ENCODE peak calls at places on chromosomes 5 and 9, in ten cellular contexts. L is GM13977; F is natural killer cell; P is foreskin fibroblast; D is RWPE1; Z is astrocyte of the spinal cord; Y is psoas muscle; R is activated CD8-positive, alpha-beta T cell treated with anti-CD3 and anti-CD28 coated beads for 36 hours; N is neural progenitor cell; O is MCF 10A. B is an unnamed sample.

GRCh38 chr5:36777105-36777757 is 99.3 kb upstream of the NIPBL start:
- DNase-seq in L (no peak), F (no peak), P (peak), D (peak), Z (peak), Y (no peak), R (no peak), N (peak), O (no peak), B (no peak)

GRCh38 chr9:37936965-37937364 is 33.0 kb upstream of the SLC25A51 start:
- DNase-seq in L (no peak), F (no peak), P (peak), D (peak), Z (peak), Y (no peak), R (no peak), N (peak), O (peak), B (no peak)

GRCh38 chr9:128892223-128892892 is 10.4 kb downstream of the LRRC8A start:
- DNase-seq in L (no peak), F (peak), P (peak), D (peak), Z (peak), Y (peak), R (peak), N (no peak), O (peak), B (peak)

GRCh38 chr5:116409591-116410296 is 164.9 kb downstream of the SEMA6A start:
- DNase-seq in L (no peak), F (no peak), P (no peak), D (no peak), Z (no peak), Y (no peak), R (no peak), N (no peak), O (no peak), B (no peak)

GRCh38 chr5:2800035-2800434 is 48.6 kb upstream of the IRX2 start:
- DNase-seq in L (no peak), F (no peak), P (no peak), D (no peak), Z (no peak), Y (no peak), R (no peak), N (no peak), O (no peak), B (no peak)

GRCh38 chr5:172173771-172174170 is 14.3 kb downstream of the STK10 start:
- DNase-seq in L (no peak), F (peak), P (peak), D (peak), Z (peak), Y (no peak), R (peak), N (no peak), O (peak), B (no peak)

GRCh38 chr5:159181152-159181551 is 28.2 kb downstream of the RNF145 start:
- DNase-seq in L (peak), F (no peak), P (peak), D (no peak), Z (no peak), Y (no peak), R (no peak), N (no peak), O (no peak), B (no peak)

GRCh38 chr9:32579706-32580331 is 6.9 kb upstream of the NDUFB6 start:
- DNase-seq in L (peak), F (peak), P (peak), D (peak), Z (peak), Y (peak), R (peak), N (peak), O (peak), B (peak)

GRCh38 chr5:133401731-133402347 is 210.5 kb downstream of the FSTL4 start:
- DNase-seq in L (no peak), F (no peak), P (no peak), D (no peak), Z (no peak), Y (no peak), R (no peak), N (no peak), O (no peak), B (no peak)

GRCh38 chr9:103755986-103756385 is 338.1 kb upstream of the SMC2 start:
- DNase-seq in L (no peak), F (no peak), P (no peak), D (no peak), Z (no peak), Y (no peak), R (no peak), N (no peak), O (peak), B (no peak)

GRCh38 chr9:107760469-107761242 is 271.1 kb upstream of the KLF4 start:
- DNase-seq in L (no peak), F (no peak), P (no peak), D (no peak), Z (no peak), Y (peak), R (no peak), N (no peak), O (no peak), B (no peak)

GRCh38 chr5:41869150-41869738 is 981 bp downstream of the OXCT1 start:
- DNase-seq in L (peak), F (no peak), P (peak), D (peak), Z (peak), Y (peak), R (peak), N (peak), O (peak), B (no peak)

GRCh38 chr9:127182901-127183746 is 60.7 kb upstream of the ANGPTL2 start:
- DNase-seq in L (no peak), F (no peak), P (peak), D (no peak), Z (peak), Y (peak), R (no peak), N (no peak), O (no peak), B (no peak)

GRCh38 chr5:93586948-93587918 is 4.2 kb downstream of the NR2F1 start:
- DNase-seq in L (no peak), F (no peak), P (no peak), D (no peak), Z (peak), Y (peak), R (no peak), N (peak), O (no peak), B (no peak)

GRCh38 chr5:68216737-68217231 is 1.2 kb downstream of the PIK3R1 start:
- DNase-seq in L (peak), F (no peak), P (no peak), D (peak), Z (peak), Y (no peak), R (no peak), N (peak), O (peak), B (no peak)

GRCh38 chr5:177387405-177387804 is 3.2 kb downstream of the SLC34A1 start:
- DNase-seq in L (no peak), F (no peak), P (no peak), D (no peak), Z (no peak), Y (no peak), R (no peak), N (no peak), O (no peak), B (no peak)

GRCh38 chr5:177390363-177391300 is 6.4 kb downstream of the SLC34A1 start:
- DNase-seq in L (peak), F (peak), P (peak), D (peak), Z (peak), Y (peak), R (peak), N (peak), O (peak), B (peak)

GRCh38 chr5:177386542-177386941 is 2.3 kb downstream of the SLC34A1 start:
- DNase-seq in L (no peak), F (no peak), P (no peak), D (no peak), Z (no peak), Y (no peak), R (no peak), N (no peak), O (no peak), B (no peak)

GRCh38 chr5:177388521-177389052 is 4.4 kb downstream of the SLC34A1 start:
- DNase-seq in L (no peak), F (no peak), P (no peak), D (peak), Z (no peak), Y (no peak), R (no peak), N (no peak), O (peak), B (no peak)

DNA sequence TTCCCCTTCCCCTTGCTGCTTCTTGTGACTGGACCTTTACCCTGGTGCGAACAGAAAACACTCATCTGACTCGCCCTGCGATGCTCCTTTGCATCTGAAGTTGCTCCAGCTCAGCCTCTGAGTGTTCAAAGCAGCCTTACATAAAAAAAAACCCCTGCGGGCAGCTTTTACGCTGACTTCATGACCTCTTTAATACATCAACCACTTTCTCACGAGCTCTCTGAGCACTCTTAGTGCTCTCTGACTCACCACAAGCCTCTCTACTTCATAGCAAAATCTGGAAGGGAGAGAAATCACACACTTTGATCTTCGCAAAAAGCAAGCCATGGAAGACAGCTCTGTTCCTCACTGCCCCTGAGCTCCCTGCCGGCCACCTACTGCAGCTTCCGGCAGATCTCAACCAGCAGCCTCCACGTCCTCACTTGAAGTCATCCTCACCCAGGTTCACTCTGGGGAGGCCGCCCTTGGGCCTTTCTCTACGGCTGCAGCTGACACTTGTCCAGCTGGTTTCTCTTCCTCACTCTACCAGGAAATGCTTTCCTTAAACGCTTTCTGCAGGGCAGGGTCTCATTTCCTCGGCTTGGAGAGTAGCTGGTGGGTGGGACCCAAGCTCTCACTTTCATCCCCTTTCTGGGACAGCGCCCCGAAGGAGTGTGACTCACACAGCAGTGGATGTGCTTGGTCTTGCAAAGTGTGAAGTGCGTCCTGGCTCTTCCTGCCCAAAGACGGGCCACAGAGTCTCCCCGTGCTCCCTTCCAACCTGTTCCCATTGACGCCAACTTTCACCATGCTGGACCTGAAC is 5.3 kb downstream of the SLC34A1 start:
- DNase-seq in L (peak), F (peak), P (peak), D (peak), Z (peak), Y (no peak), R (peak), N (no peak), O (peak), B (peak)
- TF ChIP-seq CTCF in L (no peak), F (no peak), P (no peak), D (no peak), Z (no peak), Y (no peak), R (no peak), N (no peak), O (no peak), B (no peak)

GRCh38 chr9:115169003-115169402 is 51.0 kb upstream of the TNC start:
- DNase-seq in L (no peak), F (no peak), P (no peak), D (no peak), Z (no peak), Y (no peak), R (no peak), N (no peak), O (no peak), B (no peak)

GRCh38 chr9:115165233-115165632 is 47.3 kb upstream of the TNC start:
- DNase-seq in L (no peak), F (no peak), P (no peak), D (no peak), Z (no peak), Y (no peak), R (no peak), N (no peak), O (no peak), B (no peak)

GRCh38 chr9:115172105-115172504 is 54.1 kb upstream of the TNC start:
- DNase-seq in L (no peak), F (no peak), P (no peak), D (no peak), Z (no peak), Y (no peak), R (no peak), N (no peak), O (no peak), B (no peak)

GRCh38 chr9:115167175-115167574 is 49.2 kb upstream of the TNC start:
- DNase-seq in L (no peak), F (no peak), P (peak), D (peak), Z (peak), Y (no peak), R (no peak), N (no peak), O (peak), B (peak)

GRCh38 chr9:115170674-115171073 is 52.7 kb upstream of the TNC start:
- DNase-seq in L (no peak), F (no peak), P (peak), D (peak), Z (peak), Y (no peak), R (no peak), N (no peak), O (peak), B (peak)
- TF ChIP-seq CTCF in L (no peak), F (no peak), P (no peak), D (no peak), Z (no peak), Y (no peak), R (no peak), N (no peak), O (no peak), B (no peak)

DNA sequence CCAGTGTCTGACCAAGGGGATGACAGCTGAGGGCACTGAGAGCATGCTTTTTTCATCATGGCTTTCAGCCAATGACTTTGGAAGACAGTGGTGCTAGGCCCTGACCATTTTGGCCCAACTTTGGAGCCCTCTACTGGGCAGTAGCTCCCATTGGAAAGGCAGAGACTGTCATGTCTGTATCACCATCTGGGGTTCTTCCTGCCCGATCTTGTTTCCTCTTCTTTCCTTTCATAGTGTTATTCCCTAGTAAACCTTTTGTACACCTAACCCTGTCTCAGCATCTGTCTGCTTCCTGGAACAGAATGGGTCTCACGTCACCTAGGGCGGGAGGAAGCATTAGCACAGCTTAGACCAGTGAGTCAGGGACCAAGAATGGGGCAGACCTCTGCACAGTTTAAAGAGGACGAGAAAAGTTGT is 97.4 kb upstream of the MAST4 start:
- DNase-seq in L (peak), F (no peak), P (no peak), D (peak), Z (no peak), Y (no peak), R (peak), N (peak), O (peak), B (peak)
- TF ChIP-seq CTCF in L (peak), F (no peak), P (no peak), D (no peak), Z (no peak), Y (no peak), R (no peak), N (peak), O (no peak), B (peak)

GRCh38 chr9:135474915-135475314 is 4.7 kb upstream of the PPP1R26 start:
- DNase-seq in L (peak), F (no peak), P (peak), D (peak), Z (no peak), Y (no peak), R (peak), N (peak), O (no peak), B (no peak)
- TF ChIP-seq CTCF in L (peak), F (no peak), P (peak), D (no peak), Z (peak), Y (no peak), R (peak), N (peak), O (peak), B (peak)

GRCh38 chr9:133638711-133639110 is 2.5 kb downstream of the DBH start:
- DNase-seq in L (no peak), F (no peak), P (no peak), D (no peak), Z (no peak), Y (peak), R (no peak), N (no peak), O (no peak), B (no peak)

GRCh38 chr9:133635903-133636531 is at the start of gene DBH:
- DNase-seq in L (no peak), F (no peak), P (no peak), D (no peak), Z (no peak), Y (peak), R (no peak), N (no peak), O (no peak), B (no peak)

GRCh38 chr9:133638076-133638475 is 1.9 kb downstream of the DBH start:
- DNase-seq in L (no peak), F (no peak), P (no peak), D (no peak), Z (no peak), Y (no peak), R (no peak), N (no peak), O (no peak), B (no peak)

GRCh38 chr9:133636902-133637301 is 739 bp downstream of the DBH start:
- DNase-seq in L (no peak), F (no peak), P (no peak), D (no peak), Z (no peak), Y (peak), R (no peak), N (no peak), O (no peak), B (no peak)

DNA sequence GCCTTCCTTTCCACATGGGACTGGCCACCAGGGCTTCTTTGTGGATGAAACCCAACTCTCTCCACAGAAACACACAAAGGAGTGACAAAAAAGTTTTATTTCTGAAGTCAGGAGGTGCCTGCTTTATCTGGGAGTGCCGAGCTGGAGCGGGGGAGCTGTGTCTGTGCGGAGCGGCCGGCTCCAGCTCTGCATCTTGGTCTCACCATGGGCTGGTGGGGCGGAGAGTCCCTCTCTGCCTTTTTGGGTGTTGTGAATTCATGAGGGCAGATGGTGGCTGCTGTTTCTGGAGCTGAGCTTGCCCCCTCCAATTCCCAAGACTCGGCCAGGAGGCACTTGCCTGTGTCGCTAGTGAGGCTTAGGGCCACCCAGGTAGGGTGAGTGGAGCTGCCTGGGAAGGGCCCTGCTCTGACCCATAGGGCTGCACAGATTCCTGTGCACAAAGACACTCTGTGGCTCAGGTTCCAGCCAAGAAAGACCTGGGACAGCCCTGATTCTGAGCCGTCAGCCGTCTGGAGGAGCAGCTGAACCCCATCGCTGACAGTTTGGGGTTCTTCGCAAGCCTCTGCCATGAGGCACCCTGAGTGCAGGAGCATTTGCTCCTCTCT is 1.4 kb downstream of the DBH start:
- DNase-seq in L (no peak), F (no peak), P (no peak), D (no peak), Z (no peak), Y (peak), R (no peak), N (peak), O (no peak), B (no peak)
- TF ChIP-seq CTCF in L (no peak), F (no peak), P (no peak), D (no peak), Z (no peak), Y (no peak), R (no peak), N (no peak), O (no peak), B (no peak)

GRCh38 chr5:139690385-139691274 is 42.5 kb downstream of the CXXC5 start:
- DNase-seq in L (no peak), F (no peak), P (peak), D (no peak), Z (peak), Y (no peak), R (no peak), N (peak), O (no peak), B (no peak)
- TF ChIP-seq CTCF in L (no peak), F (peak), P (no peak), D (peak), Z (no peak), Y (no peak), R (no peak), N (no peak), O (no peak), B (no peak)

DNA sequence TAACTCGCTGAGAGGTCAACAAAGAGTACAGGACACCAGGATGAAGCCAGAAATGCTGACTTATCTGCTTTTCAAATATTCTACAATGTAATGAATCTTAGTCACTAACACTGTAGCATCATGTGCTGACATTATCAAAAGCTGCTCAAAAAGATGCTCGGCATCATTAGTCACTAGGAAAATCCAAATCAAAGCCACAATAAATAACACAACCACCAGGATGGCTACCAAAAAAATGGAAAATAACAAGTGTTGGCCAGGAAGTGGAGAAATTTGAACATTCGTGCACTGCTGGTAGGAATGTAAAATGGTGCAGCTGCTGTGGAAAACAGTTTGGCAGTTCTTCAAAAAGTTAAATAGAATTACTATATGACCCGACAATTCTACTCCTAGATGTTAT is 269.1 kb downstream of the GLIS3 start:
- DNase-seq in L (no peak), F (no peak), P (no peak), D (no peak), Z (peak), Y (no peak), R (no peak), N (no peak), O (no peak), B (no peak)
- TF ChIP-seq CTCF in L (no peak), F (no peak), P (no peak), D (no peak), Z (no peak), Y (no peak), R (no peak), N (no peak), O (no peak), B (no peak)

GRCh38 chr9:136128436-136128835 is 9.8 kb upstream of the TMEM250 start:
- DNase-seq in L (no peak), F (no peak), P (no peak), D (no peak), Z (no peak), Y (no peak), R (no peak), N (no peak), O (no peak), B (no peak)
- TF ChIP-seq CTCF in L (no peak), F (no peak), P (no peak), D (no peak), Z (no peak), Y (no peak), R (no peak), N (no peak), O (no peak), B (no peak)

B was measured in HFF-Myc.